ENCODE peak calls at places on chromosome 16, in four cellular contexts. D, U, I and Q are unnamed samples.

GRCh38 chr16:2512920-2513404 is 790 bp upstream of the ATP6V0C start:
- DNase-seq in I (no peak), D (no peak), U (peak; percentile 57), Q (no peak)

GRCh38 chr16:75288596-75289120 is 37.2 kb upstream of the BCAR1 start:
- DNase-seq in D (no peak), I (no peak), U (no peak), Q (no peak)

GRCh38 chr16:55370762-55371482 is 46.9 kb downstream of the IRX6 start:
- DNase-seq in U (peak; percentile 59), D (no peak), I (peak; percentile 68), Q (peak; percentile 19)

GRCh38 chr16:89473136-89473712 is 17.1 kb downstream of the ANKRD11 start:
- DNase-seq in I (no peak), D (no peak), U (no peak), Q (no peak)

GRCh38 chr16:930076-930475 is 40.7 kb downstream of the LMF1 start:
- DNase-seq in D (no peak), U (no peak), I (no peak), Q (no peak)

GRCh38 chr16:12305847-12306246 is 329.3 kb downstream of the SNX29 start:
- DNase-seq in U (no peak), D (no peak), I (no peak), Q (no peak)

GRCh38 chr16:66150691-66151090 is 215.8 kb upstream of the CDH5 start:
- DNase-seq in D (no peak), I (no peak), U (no peak), Q (no peak)

GRCh38 chr16:2230376-2230775 is 5.9 kb upstream of the DNASE1L2 start:
- DNase-seq in U (no peak), D (no peak), I (no peak), Q (no peak)

GRCh38 chr16:77856455-77857138 is 68.2 kb downstream of the VAT1L start:
- DNase-seq in I (no peak), D (no peak), U (no peak), Q (peak; percentile 13)

GRCh38 chr16:70656712-70657263 is 10.4 kb downstream of the IL34 start:
- DNase-seq in U (no peak), D (no peak), I (no peak), Q (no peak)

GRCh38 chr16:85262558-85263196 is 150.4 kb upstream of the CIBAR2 start:
- DNase-seq in D (no peak), U (no peak), I (no peak), Q (no peak)

GRCh38 chr16:85265789-85266188 is 153.5 kb upstream of the CIBAR2 start:
- DNase-seq in U (no peak), I (no peak), D (no peak), Q (no peak)

GRCh38 chr16:85263214-85263613 is 150.9 kb upstream of the CIBAR2 start:
- DNase-seq in U (no peak), I (no peak), D (no peak), Q (no peak)

GRCh38 chr16:85265161-85265784 is 153.0 kb upstream of the CIBAR2 start:
- DNase-seq in I (no peak), D (no peak), U (no peak), Q (no peak)

GRCh38 chr16:85264752-85265151 is 152.5 kb upstream of the CIBAR2 start:
- DNase-seq in I (no peak), U (no peak), D (no peak), Q (no peak)
- TF ChIP-seq CTCF in I (no peak), U (no peak), D (no peak), Q (no peak)

DNA sequence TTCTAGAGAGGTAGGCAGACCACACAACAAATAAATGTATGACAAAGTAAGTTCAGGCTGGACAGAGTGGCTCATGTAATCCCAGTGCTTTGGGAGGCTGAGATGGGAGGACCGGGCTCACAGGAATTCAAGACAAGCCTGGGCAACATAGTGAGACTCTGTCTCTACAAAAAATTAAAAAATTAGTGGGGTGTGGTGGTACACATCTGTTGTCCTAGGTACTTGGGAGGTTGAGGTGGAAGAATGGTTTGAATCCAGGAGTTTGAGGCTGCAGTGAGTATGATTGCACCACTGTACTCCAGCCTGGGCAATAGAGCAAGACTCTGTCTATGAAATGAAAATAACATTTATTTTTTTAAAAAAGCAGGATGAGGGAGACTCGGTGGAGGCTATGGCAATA is 18.5 kb downstream of the CHP2 start:
- DNase-seq in U (no peak), I (no peak), D (no peak), Q (no peak)
- TF ChIP-seq CTCF in U (no peak), I (no peak), D (no peak), Q (no peak)

DNA sequence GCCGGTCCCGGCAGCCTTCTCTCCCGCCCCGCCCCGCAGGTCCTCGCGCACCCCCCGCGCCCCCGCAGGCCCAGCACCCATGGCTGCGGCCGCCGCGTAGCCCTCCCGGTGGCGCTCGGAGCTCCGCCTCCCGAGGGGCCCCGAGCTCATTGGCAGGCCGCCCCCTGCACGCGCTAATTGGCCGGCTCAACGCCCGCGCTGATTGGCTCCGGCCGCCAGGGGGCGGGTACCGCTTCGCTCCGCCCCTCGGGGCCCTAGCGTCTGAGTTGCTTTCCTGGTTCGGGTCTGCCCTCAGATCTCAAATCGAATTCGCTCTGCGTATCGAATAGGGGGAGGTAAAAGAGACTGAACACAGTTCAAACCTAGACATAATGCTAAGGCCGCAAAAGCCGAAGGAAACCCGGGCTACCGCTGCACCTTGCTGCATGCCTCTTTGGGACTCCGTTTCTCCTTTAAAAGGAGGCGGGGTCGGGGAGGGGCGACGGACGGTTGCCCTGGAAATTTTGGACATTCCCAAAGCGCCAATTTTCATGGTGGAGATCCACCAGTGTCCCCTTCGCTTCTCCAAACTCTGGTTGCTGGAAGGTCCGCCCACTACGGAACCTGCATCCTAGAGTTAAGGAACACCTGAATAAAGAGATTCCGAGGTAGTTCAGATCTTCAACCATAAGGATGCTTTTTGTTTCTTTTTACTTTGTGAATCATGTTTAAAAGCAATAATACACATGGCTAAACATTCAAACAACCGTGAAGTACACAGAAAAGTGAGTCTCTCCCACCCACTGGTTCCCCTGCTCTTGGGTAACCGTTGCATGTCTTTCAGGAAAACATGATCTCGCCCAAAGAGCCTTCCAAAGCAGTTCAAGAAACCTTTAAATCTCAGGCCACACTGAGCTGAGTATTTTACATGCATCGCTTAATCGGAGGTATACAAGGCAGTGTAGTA is at the start of gene DEXI:
- DNase-seq in I (peak; percentile 94), D (peak; percentile 98), U (peak; percentile 97), Q (peak; percentile 96)
- TF ChIP-seq CTCF in I (no peak), D (peak; percentile 18), U (peak; percentile 22), Q (no peak)

GRCh38 chr16:29805232-29806095 is 865 bp upstream of the MAZ start:
- DNase-seq in I (peak; percentile 97), U (peak; percentile 98), D (peak; percentile 99), Q (peak; percentile 76)
- TF ChIP-seq CTCF in I (no peak), U (no peak), D (peak; percentile 25), Q (no peak)

DNA sequence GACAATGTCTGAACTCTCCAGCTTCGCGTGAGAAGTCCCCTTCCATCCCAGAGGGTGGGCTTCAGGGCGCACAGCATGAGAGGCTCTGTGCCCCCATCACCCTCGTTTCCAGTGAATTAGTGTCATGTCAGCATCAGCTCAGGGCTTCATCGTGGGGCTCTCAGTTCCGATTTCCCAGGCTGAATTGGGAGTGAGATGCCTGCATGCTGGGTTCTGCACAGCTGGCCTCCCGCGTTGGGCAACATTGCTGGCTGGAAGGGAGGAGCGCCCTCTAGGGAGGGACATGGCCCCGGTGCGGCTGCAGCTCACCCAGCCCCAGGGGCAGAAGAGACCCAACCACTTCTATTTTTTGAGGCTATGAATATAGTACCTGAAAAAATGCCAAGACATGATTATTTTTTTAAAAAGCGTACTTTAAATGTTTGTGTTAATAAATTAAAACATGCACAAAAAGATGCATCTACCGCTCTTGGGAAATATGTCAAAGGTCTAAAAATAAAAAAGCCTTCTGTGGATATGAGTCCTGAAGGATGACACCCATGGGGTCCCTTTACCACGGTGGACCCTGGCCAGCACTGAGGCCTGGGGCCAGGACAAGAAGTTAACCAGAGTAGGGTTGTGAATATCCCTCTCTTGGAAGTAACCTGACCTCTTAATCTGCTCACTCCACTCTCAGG is 10.5 kb upstream of the ITGAD start:
- DNase-seq in I (peak; percentile 77), D (peak; percentile 83), U (no peak), Q (no peak)
- TF ChIP-seq CTCF in I (peak; percentile 78), D (peak; percentile 78), U (no peak), Q (peak; percentile 53)